ENCODE peak calls at places on chromosomes 16 and 17, in seven cellular contexts. A is cardiac muscle cell, G is colonic mucosa, Y is AG10803, D is dorsolateral prefrontal cortex, J is RWPE1, I is mammary epithelial cell. N is an unnamed sample.

GRCh38 chr16:74761665-74762064 is 13.0 kb downstream of the FA2H start:
- DNase-seq in A (no peak), G (no peak), Y (no peak), D (no peak), J (no peak), I (no peak), N (no peak)

GRCh38 chr16:61813339-61813738 is 222.9 kb downstream of the CDH8 start:
- DNase-seq in A (no peak), G (no peak), Y (no peak), D (no peak), J (no peak), I (no peak), N (no peak)

GRCh38 chr16:61791465-61791864 is 244.8 kb downstream of the CDH8 start:
- DNase-seq in A (no peak), G (no peak), Y (peak), D (no peak), J (no peak), I (no peak), N (no peak)

GRCh38 chr17:48054238-48055185 is 6.4 kb downstream of the NFE2L1 start:
- DNase-seq in A (peak), G (peak), Y (peak), D (peak), J (peak), I (peak), N (no peak)

GRCh38 chr17:82458885-82459424 is 414 bp downstream of the NARF start:
- DNase-seq in A (peak), G (peak), Y (peak), D (no peak), J (peak), I (peak), N (no peak)

GRCh38 chr16:69393898-69394849 is 8.4 kb upstream of the TERF2 start:
- DNase-seq in A (no peak), G (no peak), Y (no peak), D (no peak), J (no peak), I (no peak), N (no peak)

GRCh38 chr16:12320298-12320706 is 343.8 kb downstream of the SNX29 start:
- DNase-seq in A (no peak), G (no peak), Y (peak), D (no peak), J (no peak), I (no peak), N (no peak)

GRCh38 chr17:418421-418751 is 65.8 kb upstream of the RPH3AL start:
- DNase-seq in A (no peak), G (no peak), Y (no peak), D (no peak), J (no peak), I (no peak), N (no peak)

GRCh38 chr16:54462151-54462651 is 175.6 kb upstream of the IRX3 start:
- DNase-seq in A (peak), G (no peak), Y (peak), D (no peak), J (no peak), I (peak), N (no peak)

GRCh38 chr17:74639704-74640142 is 16.2 kb upstream of the CD300E start:
- DNase-seq in A (peak), G (no peak), Y (peak), D (no peak), J (no peak), I (no peak), N (no peak)

GRCh38 chr17:82883461-82884031 is 43.7 kb upstream of the ZNF750 start:
- DNase-seq in A (no peak), G (no peak), Y (no peak), D (no peak), J (no peak), I (no peak), N (no peak)

GRCh38 chr17:50322271-50322670 is 23.7 kb upstream of the XYLT2 start:
- DNase-seq in A (peak), G (no peak), Y (no peak), D (no peak), J (no peak), I (no peak), N (no peak)

GRCh38 chr16:88074041-88074440 is 122.8 kb downstream of the BANP start:
- DNase-seq in A (no peak), G (no peak), Y (no peak), D (no peak), J (no peak), I (no peak), N (no peak)

GRCh38 chr17:64504769-64505319 is 1.2 kb downstream of the DDX5 start:
- DNase-seq in A (peak), G (no peak), Y (peak), D (no peak), J (no peak), I (no peak), N (no peak)

GRCh38 chr16:83268164-83268563 is 539.6 kb upstream of the HSBP1 start:
- DNase-seq in A (no peak), G (no peak), Y (peak), D (no peak), J (no peak), I (no peak), N (no peak)

GRCh38 chr17:19744492-19744891 is 3.6 kb downstream of the ALDH3A1 start:
- DNase-seq in A (no peak), G (peak), Y (no peak), D (no peak), J (no peak), I (no peak), N (peak)

GRCh38 chr17:50719924-50720805 is 762 bp downstream of the LUC7L3 start:
- DNase-seq in A (no peak), G (no peak), Y (no peak), D (no peak), J (no peak), I (no peak), N (no peak)

GRCh38 chr17:82302498-82302963 is 14.9 kb downstream of the CD7 start:
- DNase-seq in A (no peak), G (no peak), Y (no peak), D (no peak), J (no peak), I (no peak), N (no peak)

GRCh38 chr16:15435216-15435864 is 952 bp downstream of the BMERB1 start:
- DNase-seq in A (no peak), G (no peak), Y (no peak), D (no peak), J (no peak), I (no peak), N (no peak)

GRCh38 chr16:69150146-69150865 is 17.9 kb downstream of the UTP4 start:
- DNase-seq in A (peak), G (peak), Y (peak), D (peak), J (peak), I (peak), N (no peak)

GRCh38 chr16:1199342-1200013 is 25.6 kb downstream of the TPSG1 start:
- DNase-seq in A (no peak), G (no peak), Y (no peak), D (no peak), J (no peak), I (no peak), N (no peak)

GRCh38 chr17:2595736-2596135 is 2.3 kb downstream of the PAFAH1B1 start:
- DNase-seq in A (peak), G (no peak), Y (peak), D (no peak), J (no peak), I (no peak), N (no peak)

GRCh38 chr17:13521784-13522183 is 79.9 kb downstream of the HS3ST3A1 start:
- DNase-seq in A (no peak), G (no peak), Y (no peak), D (no peak), J (no peak), I (no peak), N (no peak)

GRCh38 chr16:84048306-84048705 is 5.7 kb upstream of the SLC38A8 start:
- DNase-seq in A (no peak), G (no peak), Y (no peak), D (no peak), J (no peak), I (no peak), N (no peak)

GRCh38 chr17:38687291-38687690 is 12.5 kb upstream of the EPOP start:
- DNase-seq in A (peak), G (no peak), Y (peak), D (no peak), J (no peak), I (no peak), N (no peak)

GRCh38 chr16:2981899-2982250 is 1.6 kb upstream of the PKMYT1 start:
- DNase-seq in A (no peak), G (no peak), Y (no peak), D (no peak), J (no peak), I (no peak), N (no peak)

GRCh38 chr16:637081-638018 is 1.2 kb upstream of the METTL26 start:
- DNase-seq in A (peak), G (peak), Y (peak), D (peak), J (peak), I (peak), N (peak)

GRCh38 chr17:6269474-6269873 is 165.4 kb downstream of the AIPL1 start:
- DNase-seq in A (peak), G (peak), Y (peak), D (no peak), J (peak), I (peak), N (no peak)

GRCh38 chr16:78249056-78249455 is 149.6 kb downstream of the WWOX start:
- DNase-seq in A (no peak), G (no peak), Y (no peak), D (no peak), J (no peak), I (no peak), N (no peak)

GRCh38 chr17:7855643-7856080 is 796 bp downstream of the TMEM88 start:
- DNase-seq in A (no peak), G (no peak), Y (no peak), D (no peak), J (no peak), I (no peak), N (no peak)

GRCh38 chr17:44540246-44541084 is 16.8 kb upstream of the FZD2 start:
- DNase-seq in A (no peak), G (no peak), Y (no peak), D (no peak), J (no peak), I (no peak), N (no peak)

GRCh38 chr16:15690296-15690695 is 40.3 kb downstream of the NDE1 start:
- DNase-seq in A (no peak), G (no peak), Y (peak), D (no peak), J (no peak), I (no peak), N (no peak)

DNA sequence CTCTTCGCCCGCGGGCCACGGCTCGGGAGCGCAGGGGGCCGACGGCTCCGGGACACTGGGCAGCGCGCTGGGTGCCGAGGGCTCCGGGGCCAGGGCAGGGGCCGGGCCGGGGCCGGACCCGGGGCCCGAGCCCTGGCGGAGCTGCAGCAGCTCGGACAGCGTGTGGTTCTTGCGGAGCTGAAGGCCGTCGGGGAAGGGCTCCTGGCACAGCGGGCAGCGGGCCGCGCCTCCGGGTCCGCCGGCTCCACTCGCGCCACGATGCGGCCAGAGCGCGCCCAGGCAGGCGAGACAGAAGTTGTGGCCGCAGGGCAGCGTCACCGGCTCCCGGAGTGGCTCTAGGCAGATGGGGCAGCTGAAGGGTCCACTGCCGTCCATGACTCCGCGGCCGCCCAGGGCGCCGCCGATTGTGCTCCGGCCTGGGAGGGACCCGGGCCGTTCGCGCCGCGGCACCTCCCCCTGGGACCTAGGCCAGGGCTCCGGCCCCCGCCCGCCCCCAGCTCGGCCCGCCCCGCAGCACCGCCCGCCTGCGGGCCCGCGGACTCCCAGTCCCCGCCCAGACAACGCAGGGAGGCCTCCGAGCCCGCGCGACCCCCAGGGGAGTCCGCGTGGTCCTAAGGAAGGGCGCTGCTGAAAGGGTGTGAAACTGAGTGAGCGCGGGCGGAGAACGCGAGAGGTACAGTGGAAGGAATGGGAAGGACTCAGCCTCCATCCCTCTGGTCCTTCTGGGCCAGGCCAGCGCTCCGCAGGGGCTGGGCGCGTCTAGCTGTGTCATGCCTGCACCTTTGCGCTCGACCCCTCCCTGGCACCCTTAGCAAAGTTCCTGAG is at the start of gene TRIM47:
- DNase-seq in A (peak), G (peak), Y (peak), D (peak), J (peak), I (peak), N (no peak)
- TF ChIP-seq CTCF in A (peak), G (no peak), Y (peak), D (no peak), J (peak), I (peak), N (no peak)

GRCh38 chr16:30355144-30355953 is at the start of gene CD2BP2:
- DNase-seq in A (peak), G (peak), Y (peak), D (peak), J (peak), I (peak), N (peak)
- TF ChIP-seq CTCF in A (no peak), G (no peak), Y (peak), D (no peak), J (no peak), I (no peak), N (no peak)

GRCh38 chr17:45969726-45970125 is 29.3 kb upstream of the STH start:
- DNase-seq in A (no peak), G (no peak), Y (no peak), D (no peak), J (no peak), I (no peak), N (no peak)

GRCh38 chr17:45972531-45972930 is 26.5 kb upstream of the STH start:
- DNase-seq in A (no peak), G (no peak), Y (no peak), D (no peak), J (no peak), I (no peak), N (no peak)

GRCh38 chr17:45973099-45973838 is 25.8 kb upstream of the STH start:
- DNase-seq in A (no peak), G (peak), Y (no peak), D (no peak), J (no peak), I (no peak), N (no peak)

GRCh38 chr17:45970659-45971058 is 28.4 kb upstream of the STH start:
- DNase-seq in A (no peak), G (no peak), Y (no peak), D (no peak), J (no peak), I (no peak), N (no peak)

GRCh38 chr17:45971698-45972141 is 27.3 kb upstream of the STH start:
- DNase-seq in A (no peak), G (no peak), Y (no peak), D (no peak), J (no peak), I (no peak), N (no peak)
- TF ChIP-seq CTCF in A (no peak), G (no peak), Y (no peak), D (no peak), J (no peak), I (no peak), N (no peak)

DNA sequence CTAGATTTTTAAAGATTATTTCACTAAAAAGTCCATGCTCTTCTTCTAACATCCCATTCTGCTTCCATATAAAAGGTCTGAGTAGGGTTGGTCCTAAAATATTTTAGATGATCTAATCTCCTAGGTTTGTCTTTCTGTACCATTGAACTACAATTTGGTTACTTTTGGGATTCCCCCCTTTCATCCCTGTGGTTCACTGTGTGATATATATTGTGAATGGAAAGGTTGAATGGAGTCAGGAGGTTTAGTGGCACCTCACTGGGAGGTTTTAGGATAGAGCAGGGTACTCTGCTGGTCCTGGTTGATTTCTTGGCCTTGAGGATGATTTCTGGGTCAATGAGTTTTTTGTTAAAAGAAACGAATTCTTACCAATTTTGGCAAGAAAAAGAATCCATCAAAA is 29.5 kb downstream of the MAP2K6 start:
- DNase-seq in A (no peak), G (no peak), Y (no peak), D (no peak), J (no peak), I (no peak), N (no peak)
- TF ChIP-seq CTCF in A (no peak), G (no peak), Y (no peak), D (no peak), J (no peak), I (no peak), N (no peak)

DNA sequence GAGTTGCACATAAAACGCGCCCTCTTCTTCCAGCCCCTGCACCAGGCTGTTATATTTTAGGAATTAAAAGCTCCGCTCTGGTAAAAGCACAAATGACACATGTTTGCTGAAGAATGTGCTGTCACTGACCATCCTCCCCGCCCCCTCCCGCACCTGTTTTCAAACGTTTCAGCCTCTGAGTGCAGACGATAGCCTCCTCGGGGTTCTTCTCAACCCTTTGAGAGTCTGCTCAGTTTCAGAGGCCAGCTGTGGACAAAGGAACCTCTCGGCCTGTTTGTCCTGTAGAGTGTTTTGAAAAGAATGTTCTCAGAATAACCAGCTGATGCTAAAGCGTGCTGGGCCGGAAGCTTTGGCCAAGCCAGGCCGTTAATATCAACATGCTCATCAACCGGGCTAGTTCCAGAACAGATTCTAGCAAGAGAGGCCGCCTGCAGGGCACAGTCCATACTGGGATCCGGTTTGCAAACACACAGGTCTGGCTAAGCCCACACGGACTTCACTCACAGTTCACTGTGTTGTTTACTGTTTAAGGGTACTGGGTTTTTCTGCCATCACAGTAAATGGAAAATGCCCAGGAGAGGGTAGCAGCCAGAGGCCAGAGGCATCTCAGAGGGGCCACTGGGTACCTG is 6.4 kb upstream of the CACNG4 start:
- DNase-seq in A (no peak), G (no peak), Y (no peak), D (no peak), J (no peak), I (no peak), N (no peak)
- TF ChIP-seq CTCF in A (no peak), G (no peak), Y (no peak), D (no peak), J (no peak), I (no peak), N (no peak)

GRCh38 chr16:50067290-50067853 is 1.6 kb downstream of the HEATR3 start:
- DNase-seq in A (peak), G (peak), Y (peak), D (no peak), J (peak), I (peak), N (no peak)
- TF ChIP-seq CTCF in A (peak), G (no peak), Y (peak), D (no peak), J (peak), I (peak), N (peak)

N was measured in D721Med.